ENCODE peak calls at places on chromosomes 4 and X, in six cellular contexts. F, L, X, M, Q and K are unnamed samples.

GRCh38 chrX:69189972-69190371 is 24.7 kb upstream of the PJA1 start:
- DNase-seq in X (peak; percentile 29), M (no peak), L (no peak), F (no peak), Q (peak; percentile 41), K (no peak)

GRCh38 chr4:123340381-123340701 is 56.3 kb upstream of the SPRY1 start:
- DNase-seq in Q (no peak), F (no peak), M (no peak), X (no peak), L (peak; percentile 91), K (peak; percentile 49)

GRCh38 chr4:1576200-1576960 is 107.7 kb downstream of the FAM53A start:
- DNase-seq in L (no peak), F (no peak), Q (no peak), X (no peak), M (no peak), K (no peak)

GRCh38 chr4:121685257-121685656 is 11.5 kb downstream of the ANXA5 start:
- DNase-seq in L (no peak), F (no peak), X (no peak), Q (no peak), M (no peak), K (no peak)

GRCh38 chr4:186946682-186947294 is 223.1 kb upstream of the FAT1 start:
- DNase-seq in Q (no peak), X (no peak), L (peak; percentile 81), F (peak; percentile 75), M (no peak), K (peak; percentile 56)

GRCh38 chr4:76850010-76850441 is 47.9 kb downstream of the SOWAHB start:
- DNase-seq in X (no peak), M (no peak), F (no peak), L (peak; percentile 97), Q (no peak), K (peak; percentile 52)

GRCh38 chrX:127404156-127404555 is 584.6 kb downstream of the PRR32 start:
- DNase-seq in X (no peak), L (no peak), F (no peak), Q (no peak), M (no peak), K (no peak)

GRCh38 chr4:100311181-100311580 is 120.9 kb upstream of the DDIT4L start:
- DNase-seq in Q (no peak), F (no peak), L (peak; percentile 40), M (no peak), X (no peak), K (no peak)

GRCh38 chrX:131279197-131279596 is 9.9 kb downstream of the IGSF1 start:
- DNase-seq in Q (no peak), M (no peak), X (no peak), L (no peak), F (no peak), K (no peak)

GRCh38 chr4:166045457-166045856 is 172.4 kb downstream of the TLL1 start:
- DNase-seq in X (no peak), F (no peak), L (no peak), Q (no peak), M (no peak), K (no peak)

GRCh38 chrX:130676861-130677260 is 226.1 kb downstream of the ENOX2 start:
- DNase-seq in Q (no peak), L (peak; percentile 49), M (no peak), X (no peak), F (no peak), K (no peak)

GRCh38 chrX:149267878-149268813 is 237.0 kb downstream of the IDS start:
- DNase-seq in F (no peak), M (no peak), X (no peak), Q (no peak), L (no peak), K (no peak)

GRCh38 chr4:13966241-13967195 is 339.0 kb upstream of the BOD1L1 start:
- DNase-seq in X (no peak), M (no peak), Q (no peak), F (no peak), L (peak; percentile 72), K (peak; percentile 11)

GRCh38 chr4:123588631-123589223 is 192.1 kb downstream of the SPRY1 start:
- DNase-seq in L (peak; percentile 78), M (no peak), X (peak; percentile 47), F (no peak), Q (no peak), K (peak; percentile 86)

GRCh38 chrX:48003367-48003757 is 427 bp downstream of the ZNF182 start:
- DNase-seq in M (no peak), Q (no peak), F (peak; percentile 26), L (no peak), X (peak; percentile 5), K (no peak)

GRCh38 chr4:15233626-15234025 is 194.2 kb upstream of the C1QTNF7 start:
- DNase-seq in X (no peak), F (no peak), L (no peak), M (no peak), Q (no peak), K (no peak)

GRCh38 chr4:15232725-15233597 is 194.9 kb upstream of the C1QTNF7 start:
- DNase-seq in M (no peak), L (peak; percentile 2), Q (no peak), X (no peak), F (no peak), K (no peak)

GRCh38 chr4:15231265-15232091 is 196.4 kb upstream of the C1QTNF7 start:
- DNase-seq in F (peak; percentile 84), X (peak; percentile 86), Q (peak; percentile 73), M (peak; percentile 91), L (peak; percentile 79), K (peak; percentile 66)

GRCh38 chr4:15234101-15234500 is 193.7 kb upstream of the C1QTNF7 start:
- DNase-seq in M (no peak), F (no peak), Q (no peak), L (peak; percentile 57), X (no peak), K (peak; percentile 43)

DNA sequence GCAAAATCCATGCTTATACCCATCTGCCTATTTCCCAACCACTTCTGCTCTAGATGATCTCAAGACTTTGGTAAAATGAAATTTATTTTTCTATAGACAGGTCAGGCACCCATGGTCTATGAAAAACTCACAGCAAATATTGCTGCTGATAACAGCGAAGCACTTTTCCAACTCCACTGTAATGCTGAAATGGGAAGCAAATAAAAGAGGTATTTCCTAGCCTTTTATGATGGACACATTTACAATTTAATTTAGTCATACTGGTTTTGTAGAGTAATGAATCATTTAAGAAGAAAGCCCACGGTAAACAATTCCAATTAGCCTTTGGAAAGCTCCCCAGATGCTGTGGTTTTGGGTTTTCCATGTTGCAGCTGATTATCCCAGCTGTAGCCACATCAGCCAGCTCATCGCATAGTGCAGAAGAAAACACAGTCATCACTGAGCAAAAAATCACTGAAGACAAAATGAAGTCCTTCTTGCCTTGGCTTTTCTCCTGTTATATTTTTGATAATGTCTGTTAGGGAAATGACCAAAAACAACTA is 193.2 kb upstream of the C1QTNF7 start:
- DNase-seq in F (no peak), X (peak; percentile 30), M (no peak), L (peak; percentile 91), Q (no peak), K (peak; percentile 64)
- H3K27ac ChIP-seq in F (peak overlapping the region; percentile 9), X (no peak overlapping the region), M (peak overlapping the region; percentile 37), L (peak overlapping the region; percentile 92), Q (peak overlapping the region; percentile 57), K (peak overlapping the region; percentile 67)

DNA sequence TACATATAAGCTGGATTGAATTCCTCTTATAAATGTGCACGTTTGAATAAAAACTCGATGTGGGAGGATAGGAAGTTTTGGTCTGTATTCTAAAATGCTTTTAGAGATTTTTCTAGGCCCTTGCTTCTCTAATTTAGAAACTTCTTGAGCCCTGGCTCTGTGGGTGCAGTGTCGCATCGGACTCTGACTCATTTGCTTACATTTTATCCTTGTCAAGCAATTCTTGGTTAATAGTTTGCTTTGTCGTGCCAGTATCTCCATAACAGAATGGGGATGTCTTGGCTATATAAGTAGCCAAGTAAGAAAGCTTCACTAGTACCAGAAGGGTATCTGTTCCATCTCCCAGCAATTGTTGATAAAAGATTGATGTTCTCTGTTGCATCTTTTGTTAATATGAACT is 10.7 kb downstream of the SGMS2 start:
- DNase-seq in L (no peak), F (no peak), X (no peak), M (peak; percentile 69), Q (no peak), K (no peak)
- H3K4me1 ChIP-seq in L (peaks cover 21% of the 10 kb centered on the region), F (no peaks in the 10 kb centered on the region), X (peaks cover 23% of the 10 kb centered on the region), M (peaks cover 79% of the 10 kb centered on the region), Q (peaks cover 10% of the 10 kb centered on the region), K (peaks cover 7% of the 10 kb centered on the region)

GRCh38 chr4:172826346-172826745 is 342.3 kb upstream of the GALNT7 start:
- DNase-seq in M (no peak), X (no peak), Q (no peak), L (peak; percentile 28), F (no peak), K (no peak)

GRCh38 chr4:172822322-172822721 is 346.3 kb upstream of the GALNT7 start:
- DNase-seq in M (no peak), L (no peak), X (no peak), F (no peak), Q (no peak), K (no peak)

GRCh38 chr4:172830295-172830764 is 338.3 kb upstream of the GALNT7 start:
- DNase-seq in L (peak; percentile 62), Q (no peak), X (no peak), F (no peak), M (no peak), K (no peak)

GRCh38 chr4:172826866-172827265 is 341.7 kb upstream of the GALNT7 start:
- DNase-seq in F (no peak), Q (no peak), X (no peak), L (no peak), M (no peak), K (no peak)
- H3K4me3 ChIP-seq in F (no peak overlapping the region), Q (no peak overlapping the region), X (no peak overlapping the region), L (no peak overlapping the region), M (no peak overlapping the region), K (no peak overlapping the region)

DNA sequence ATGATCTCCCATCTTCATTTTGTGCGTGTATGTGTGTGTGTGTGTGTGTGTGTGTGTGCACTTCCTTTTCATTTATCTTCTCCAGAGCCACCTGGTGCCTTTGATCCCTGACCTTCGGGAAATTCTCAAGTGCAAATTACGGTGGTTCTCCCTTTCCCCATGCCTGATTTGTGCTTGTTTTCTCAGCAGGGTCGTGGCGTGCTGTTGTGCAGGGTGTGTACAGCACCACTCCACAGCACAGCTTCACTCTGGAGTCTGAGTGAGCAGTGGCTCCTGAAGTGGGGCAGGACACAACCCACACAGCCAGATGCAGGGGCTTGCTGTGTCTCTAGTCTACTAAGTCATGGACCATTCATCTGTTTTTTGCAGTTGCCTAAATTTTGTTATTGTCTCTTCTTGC is 114.2 kb upstream of the TBC1D9 start:
- DNase-seq in L (no peak), F (no peak), Q (no peak), M (no peak), X (no peak), K (no peak)
- H3K27ac ChIP-seq in L (no peak overlapping the region), F (no peak overlapping the region), Q (no peak overlapping the region), M (no peak overlapping the region), X (no peak overlapping the region), K (no peak overlapping the region)

GRCh38 chr4:156168288-156168687 is 214.6 kb upstream of the CTSO start:
- DNase-seq in X (no peak), F (no peak), M (no peak), L (no peak), Q (no peak), K (no peak)
- H3K4me1 ChIP-seq in X (no peaks in the 10 kb centered on the region), F (no peaks in the 10 kb centered on the region), M (peaks cover 12% of the 10 kb centered on the region), L (peaks cover 8% of the 10 kb centered on the region), Q (no peaks in the 10 kb centered on the region), K (no peaks in the 10 kb centered on the region)